ENCODE peak calls at places on chromosomes 4 and X, in six cellular contexts. O is astrocyte of the spinal cord, A is GM23338, G is GM23248, M is WERI-Rb-1, W is tibial artery. J is an unnamed sample.

GRCh38 chr4:86451560-86452322 is 91.9 kb upstream of the MAPK10 start:
- DNase-seq in O (no peak), A (peak), G (peak), M (no peak), W (no peak), J (no peak)

GRCh38 chrX:327660-328126 is 9.1 kb upstream of the GTPBP6 start:
- DNase-seq in O (no peak), A (no peak), G (no peak), M (no peak), W (peak), J (no peak)

GRCh38 chr4:40536032-40536431 is 93.6 kb downstream of the RBM47 start:
- DNase-seq in O (no peak), A (no peak), G (no peak), M (no peak), W (no peak), J (no peak)

GRCh38 chrX:149699761-149700160 is 12.1 kb upstream of the MAGEA11 start:
- DNase-seq in O (no peak), A (no peak), G (no peak), M (no peak), W (no peak), J (no peak)

GRCh38 chr4:150119492-150119891 is 41.2 kb downstream of the DCLK2 start:
- DNase-seq in O (peak), A (peak), G (peak), M (no peak), W (no peak), J (no peak)

GRCh38 chr4:26839534-26839951 is 21.1 kb upstream of the STIM2 start:
- DNase-seq in O (peak), A (no peak), G (peak), M (no peak), W (no peak), J (no peak)

GRCh38 chr4:91502365-91502764 is 801.4 kb upstream of the GRID2 start:
- DNase-seq in O (peak), A (peak), G (no peak), M (peak), W (no peak), J (no peak)

GRCh38 chr4:7526491-7526890 is 91.8 kb upstream of the PSAPL1 start:
- DNase-seq in O (no peak), A (peak), G (no peak), M (peak), W (no peak), J (no peak)

GRCh38 chrX:110477593-110478228 is 119.1 kb downstream of the RTL9 start:
- DNase-seq in O (no peak), A (no peak), G (no peak), M (no peak), W (no peak), J (no peak)

GRCh38 chrX:6678313-6678712 is 143.4 kb upstream of the VCX3A start:
- DNase-seq in O (no peak), A (no peak), G (no peak), M (no peak), W (no peak), J (no peak)

GRCh38 chr4:99301376-99302164 is 10.8 kb upstream of the ADH1A start:
- DNase-seq in O (peak), A (no peak), G (peak), M (no peak), W (no peak), J (no peak)

GRCh38 chrX:34365482-34365881 is 233.4 kb upstream of the FAM47A start:
- DNase-seq in O (peak), A (peak), G (peak), M (no peak), W (no peak), J (no peak)

GRCh38 chr4:39181520-39181904 is 817 bp upstream of the WDR19 start:
- DNase-seq in O (no peak), A (no peak), G (no peak), M (no peak), W (no peak), J (no peak)

GRCh38 chrX:9464435-9465371 is at the start of gene TBL1X:
- DNase-seq in O (peak), A (peak), G (peak), M (peak), W (peak), J (no peak)

GRCh38 chr4:107619065-107619464 is 101.0 kb downstream of the PAPSS1 start:
- DNase-seq in O (peak), A (no peak), G (peak), M (no peak), W (no peak), J (no peak)

GRCh38 chr4:100581337-100581736 is 63.5 kb upstream of the EMCN start:
- DNase-seq in O (no peak), A (no peak), G (no peak), M (no peak), W (no peak), J (no peak)

GRCh38 chr4:153684182-153685073 is at the start of gene TLR2:
- DNase-seq in O (no peak), A (peak), G (peak), M (peak), W (peak), J (peak)

GRCh38 chr4:33864290-33864859 is 2379.9 kb downstream of the ARAP2 start:
- DNase-seq in O (no peak), A (no peak), G (no peak), M (no peak), W (no peak), J (no peak)

DNA sequence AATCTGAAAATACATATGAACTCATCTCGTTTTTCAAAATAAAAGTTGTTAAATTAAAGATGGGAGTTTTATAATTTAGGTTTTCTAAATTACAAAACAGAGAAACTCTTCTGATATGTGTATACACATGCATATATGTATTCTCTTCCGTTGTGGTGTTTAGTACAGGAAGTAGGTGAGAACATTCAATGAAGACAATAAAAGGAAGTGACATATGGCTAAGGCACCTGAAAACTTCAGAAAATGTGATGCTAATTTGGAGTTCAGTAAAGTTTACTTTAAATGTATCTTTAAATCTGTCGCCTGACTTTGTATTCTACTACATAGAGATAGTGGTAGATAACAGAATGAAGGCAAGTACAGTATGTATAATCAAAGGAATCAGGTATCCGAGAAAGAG is 33.5 kb upstream of the ITM2A start:
- DNase-seq in O (no peak), A (no peak), G (no peak), M (no peak), W (no peak), J (no peak)
- H3K4me3 ChIP-seq in O (no peak), A (no peak), G (no peak), M (no peak), W (no peak), J (no peak)

GRCh38 chr4:16897991-16898827 is at the start of gene LDB2:
- DNase-seq in O (peak), A (peak), G (peak), M (no peak), W (peak), J (no peak)
- H3K4me3 ChIP-seq in O (peak), A (peak), G (peak), M (no peak), W (peak), J (peak)

GRCh38 chrX:63784902-63785692 is at the start of gene ARHGEF9:
- DNase-seq in O (no peak), A (peak), G (peak), M (peak), W (peak), J (no peak)

GRCh38 chrX:63784346-63784901 is 590 bp downstream of the ARHGEF9 start:
- DNase-seq in O (no peak), A (no peak), G (no peak), M (peak), W (no peak), J (no peak)
- H3K4me3 ChIP-seq in O (peak), A (peak), G (peak), M (peak), W (peak), J (peak)

GRCh38 chrX:48975041-48975440 is 3.4 kb upstream of the KCND1 start:
- DNase-seq in O (no peak), A (no peak), G (no peak), M (no peak), W (no peak), J (no peak)

GRCh38 chrX:48971325-48972213 is at the start of gene KCND1:
- DNase-seq in O (peak), A (peak), G (peak), M (peak), W (peak), J (no peak)

GRCh38 chrX:48974033-48974432 is 2.4 kb upstream of the KCND1 start:
- DNase-seq in O (no peak), A (no peak), G (no peak), M (no peak), W (no peak), J (no peak)

GRCh38 chrX:48974574-48974973 is 2.9 kb upstream of the KCND1 start:
- DNase-seq in O (no peak), A (no peak), G (no peak), M (no peak), W (no peak), J (no peak)

DNA sequence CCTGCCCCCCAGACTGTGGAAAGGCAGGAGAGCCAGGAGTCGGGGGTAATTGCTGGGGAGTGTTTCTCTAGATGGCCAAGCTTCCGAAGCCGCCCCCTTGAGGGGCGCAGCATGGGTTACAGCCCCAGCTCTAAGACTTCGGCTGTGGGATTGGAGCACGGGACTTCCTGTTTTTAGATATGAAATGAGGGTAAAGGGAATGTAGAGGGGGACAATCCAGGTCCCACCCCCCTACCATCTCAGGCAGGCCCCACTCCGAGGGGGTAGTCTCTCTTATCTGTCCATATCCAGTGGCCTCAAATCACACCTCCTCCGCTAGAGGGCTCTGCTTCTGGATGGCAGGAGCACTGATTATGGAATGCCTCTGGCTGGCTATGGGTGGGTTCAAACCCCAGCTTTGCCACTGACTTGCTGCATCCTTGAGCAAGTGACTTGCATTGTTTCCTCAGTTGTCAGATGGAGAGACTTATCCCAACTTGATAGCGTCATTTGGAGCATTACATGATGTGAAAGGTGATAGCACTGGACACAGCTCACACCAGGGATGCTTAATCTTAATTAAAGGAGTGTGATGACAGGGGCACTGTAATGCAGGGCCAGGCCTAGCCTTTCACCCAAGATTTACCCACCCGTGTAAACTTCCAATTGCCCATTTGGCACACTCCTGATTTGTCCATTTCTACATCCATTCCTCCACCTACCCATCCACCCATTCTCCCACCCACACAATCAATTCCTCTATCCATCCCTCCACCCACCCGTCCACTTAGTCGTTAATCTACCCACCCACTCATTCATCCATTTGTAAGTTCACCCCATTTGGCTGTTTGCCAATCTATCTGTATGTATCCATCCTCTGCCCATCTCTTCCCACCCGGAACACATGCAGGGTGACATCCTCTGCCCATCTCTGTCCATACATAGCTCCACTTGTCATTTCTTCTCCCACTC is 845 bp upstream of the KCND1 start:
- DNase-seq in O (peak), A (peak), G (peak), M (peak), W (peak), J (no peak)
- H3K4me3 ChIP-seq in O (peak), A (peak), G (peak), M (peak), W (peak), J (peak)

DNA sequence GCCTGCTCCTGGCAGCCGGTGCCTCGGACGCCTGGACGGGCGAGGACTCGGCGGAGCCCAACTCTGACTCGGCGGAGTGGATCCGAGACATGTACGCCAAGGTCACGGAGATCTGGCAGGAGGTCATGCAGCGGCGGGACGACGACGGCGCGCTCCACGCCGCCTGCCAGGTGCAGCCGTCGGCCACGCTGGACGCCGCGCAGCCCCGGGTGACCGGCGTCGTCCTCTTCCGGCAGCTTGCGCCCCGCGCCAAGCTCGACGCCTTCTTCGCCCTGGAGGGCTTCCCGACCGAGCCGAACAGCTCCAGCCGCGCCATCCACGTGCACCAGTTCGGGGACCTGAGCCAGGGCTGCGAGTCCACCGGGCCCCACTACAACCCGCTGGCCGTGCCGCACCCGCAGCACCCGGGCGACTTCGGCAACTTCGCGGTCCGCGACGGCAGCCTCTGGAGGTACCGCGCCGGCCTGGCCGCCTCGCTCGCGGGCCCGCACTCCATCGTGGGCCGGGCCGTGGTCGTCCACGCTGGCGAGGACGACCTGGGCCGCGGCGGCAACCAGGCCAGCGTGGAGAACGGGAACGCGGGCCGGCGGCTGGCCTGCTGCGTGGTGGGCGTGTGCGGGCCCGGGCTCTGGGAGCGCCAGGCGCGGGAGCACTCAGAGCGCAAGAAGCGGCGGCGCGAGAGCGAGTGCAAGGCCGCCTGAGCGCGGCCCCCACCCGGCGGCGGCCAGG is 4.3 kb downstream of the SOD3 start:
- DNase-seq in O (no peak), A (peak), G (peak), M (no peak), W (no peak), J (no peak)
- H3K4me3 ChIP-seq in O (peak), A (peak), G (peak), M (no peak), W (peak), J (peak)

J was measured in thoracic aorta.